ENCODE peak calls at places on chromosomes 11 and 22, in eight cellular contexts. W is HCT116, P is cardiac muscle cell, Q is lower lobe of right lung, O is MM.1S, K is mammary epithelial cell, S is hepatocyte, Z is fibroblast of lung. T is an unnamed sample.

GRCh38 chr11:12280838-12281565 is 96.4 kb upstream of the PARVA start:
- DNase-seq in S (no peak), Q (no peak), Z (no peak), K (no peak), O (no peak), P (no peak), W (no peak), T (peak; percentile 41)

GRCh38 chr22:39519681-39520053 is 695 bp upstream of the ATF4 start:
- DNase-seq in P (peak; percentile 74), Q (no peak), W (no peak), K (peak; percentile 64), O (peak; percentile 48), S (peak; percentile 82), Z (peak; percentile 58), T (no peak)

GRCh38 chr22:37860796-37861421 is 11.7 kb downstream of the EIF3L start:
- DNase-seq in P (no peak), W (no peak), Z (no peak), Q (no peak), O (no peak), S (no peak), K (no peak), T (no peak)

GRCh38 chr11:113278925-113279324 is 35.5 kb upstream of the TTC12 start:
- DNase-seq in S (no peak), P (no peak), Z (no peak), K (no peak), W (no peak), Q (no peak), O (no peak), T (peak; percentile 9)

GRCh38 chr11:106378513-106379179 is 301.2 kb downstream of the AASDHPPT start:
- DNase-seq in Q (no peak), S (no peak), P (no peak), K (no peak), W (no peak), Z (no peak), O (no peak), T (no peak)

GRCh38 chr11:72568861-72569260 is 105.4 kb downstream of the PDE2A start:
- DNase-seq in K (peak; percentile 48), Q (no peak), P (no peak), S (no peak), W (no peak), O (no peak), Z (peak; percentile 9), T (peak; percentile 22)

GRCh38 chr22:32205974-32206773 is 1.3 kb upstream of the RFPL2 start:
- DNase-seq in K (no peak), W (no peak), Z (no peak), P (no peak), Q (no peak), S (no peak), O (no peak), T (peak; percentile 80)

GRCh38 chr22:38984224-38984623 is 2.1 kb downstream of the APOBEC3B start:
- DNase-seq in Q (no peak), O (peak; percentile 54), Z (no peak), S (no peak), W (no peak), K (no peak), P (no peak), T (no peak)

GRCh38 chr11:46597609-46598219 is 3.9 kb upstream of the AMBRA1 start:
- DNase-seq in O (no peak), K (no peak), W (no peak), S (no peak), Q (no peak), P (no peak), Z (no peak), T (no peak)

DNA sequence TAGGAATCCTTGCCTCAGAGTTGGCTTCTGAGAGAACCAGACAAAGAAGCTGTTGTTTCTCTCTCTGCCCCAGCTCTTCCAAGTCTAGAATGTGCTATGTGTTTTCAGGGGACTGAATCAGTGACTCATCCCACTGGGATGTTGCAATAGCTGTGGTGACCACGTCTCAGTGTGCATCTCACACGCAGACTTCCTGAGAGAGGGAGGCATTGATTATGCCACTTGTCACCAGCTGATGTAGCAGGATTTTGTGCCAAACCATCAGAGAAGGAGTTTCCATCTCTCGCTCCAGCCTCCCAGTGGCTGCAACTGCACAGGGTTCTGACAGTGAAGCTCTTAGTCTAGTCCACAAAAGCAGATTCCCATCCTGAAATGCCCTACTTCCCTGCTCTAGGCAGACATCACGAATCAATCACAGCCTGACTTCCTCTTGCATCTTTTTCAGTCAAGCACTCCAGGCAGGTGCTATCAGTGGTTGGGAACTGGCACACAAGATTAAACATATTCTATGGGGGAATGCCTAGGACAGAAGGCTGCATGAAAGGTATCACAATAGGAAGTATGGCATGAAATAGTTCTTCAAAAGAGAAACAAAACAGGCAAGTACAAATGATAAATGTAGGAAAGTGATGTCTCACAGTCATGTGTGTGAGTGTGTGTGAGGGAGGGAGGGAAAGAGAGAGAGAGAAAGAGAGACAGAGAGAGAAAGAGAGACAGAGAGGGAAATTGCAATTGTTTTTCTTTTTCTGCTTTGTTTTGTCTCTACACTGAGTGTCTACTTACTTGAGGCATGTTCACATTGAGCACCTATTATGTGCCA is 456.0 kb downstream of the MIAT start:
- DNase-seq in K (peak; percentile 95), S (peak; percentile 80), Z (peak; percentile 82), O (no peak), P (no peak), Q (no peak), W (peak; percentile 95), T (no peak)
- TF ChIP-seq CTCF in K (no peak), S (no peak), Z (no peak), O (no peak), P (no peak), Q (no peak), W (no peak), T (no peak)

GRCh38 chr11:9528573-9529332 is 44.7 kb upstream of the WEE1 start:
- DNase-seq in P (peak; percentile 23), S (no peak), O (no peak), Q (no peak), Z (no peak), K (no peak), W (no peak), T (no peak)

GRCh38 chr11:9529333-9529648 is 44.2 kb upstream of the WEE1 start:
- DNase-seq in Q (peak; percentile 49), P (peak; percentile 44), W (no peak), O (no peak), Z (peak; percentile 37), K (no peak), S (no peak), T (peak; percentile 60)

GRCh38 chr11:9530901-9531625 is 42.4 kb upstream of the WEE1 start:
- DNase-seq in P (no peak), S (no peak), O (no peak), K (no peak), Q (peak; percentile 54), Z (no peak), W (no peak), T (peak; percentile 62)

GRCh38 chr11:9528141-9528511 is 45.3 kb upstream of the WEE1 start:
- DNase-seq in Z (no peak), Q (no peak), W (no peak), S (no peak), P (no peak), O (no peak), K (no peak), T (no peak)

GRCh38 chr11:9530020-9530628 is 43.3 kb upstream of the WEE1 start:
- DNase-seq in Q (no peak), S (no peak), K (no peak), W (no peak), O (no peak), Z (no peak), P (peak; percentile 32), T (no peak)
- H3K4me1 ChIP-seq in Q (peaks cover 26% of the 10 kb centered on the region), S (peaks cover 44% of the 10 kb centered on the region), K (peaks cover 10% of the 10 kb centered on the region), W (peaks cover 32% of the 10 kb centered on the region), O (no peaks in the 10 kb centered on the region), Z (peaks cover 13% of the 10 kb centered on the region), P (peaks cover 41% of the 10 kb centered on the region), T (no peaks in the 10 kb centered on the region)

DNA sequence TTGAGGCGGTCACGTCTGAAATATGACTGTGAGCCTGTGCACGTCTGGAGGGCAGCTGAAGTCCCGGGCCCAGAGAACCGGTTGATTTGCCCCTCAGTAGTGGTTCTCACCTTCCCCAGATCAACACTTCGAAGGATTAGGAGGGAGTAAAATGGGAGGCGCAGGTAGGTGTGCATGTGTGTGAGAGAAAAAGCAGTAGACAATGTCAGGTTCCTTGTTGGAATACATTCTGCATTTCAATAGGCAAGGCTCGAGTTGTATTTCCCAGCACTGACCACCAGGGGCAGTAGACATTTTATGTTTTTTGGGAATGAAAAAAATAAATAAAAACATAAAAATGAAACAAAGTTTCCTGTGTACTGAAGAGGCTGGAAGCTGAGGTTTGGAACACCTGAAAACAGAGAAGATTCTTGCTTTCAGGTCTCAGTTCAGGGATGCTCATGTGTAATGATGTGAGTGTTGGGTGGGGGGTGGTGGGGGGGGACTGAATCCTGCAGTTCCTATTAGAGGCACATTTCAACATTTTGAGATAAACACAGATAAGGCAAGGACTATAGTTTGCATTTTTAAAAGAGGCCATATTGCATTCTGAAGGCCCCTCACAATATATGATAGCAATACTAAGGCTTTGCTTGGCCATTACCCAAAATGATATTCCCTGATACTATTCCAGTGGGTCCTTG is 333.9 kb downstream of the CADM1 start:
- DNase-seq in P (peak; percentile 55), W (no peak), O (peak; percentile 30), K (no peak), Z (peak; percentile 49), S (peak; percentile 57), Q (no peak), T (peak; percentile 75)
- TF ChIP-seq CTCF in P (peak; percentile 66), W (peak; percentile 67), O (peak; percentile 76), K (peak; percentile 78), Z (peak; percentile 87), S (peak; percentile 67), Q (peak; percentile 73), T (peak; percentile 88)

DNA sequence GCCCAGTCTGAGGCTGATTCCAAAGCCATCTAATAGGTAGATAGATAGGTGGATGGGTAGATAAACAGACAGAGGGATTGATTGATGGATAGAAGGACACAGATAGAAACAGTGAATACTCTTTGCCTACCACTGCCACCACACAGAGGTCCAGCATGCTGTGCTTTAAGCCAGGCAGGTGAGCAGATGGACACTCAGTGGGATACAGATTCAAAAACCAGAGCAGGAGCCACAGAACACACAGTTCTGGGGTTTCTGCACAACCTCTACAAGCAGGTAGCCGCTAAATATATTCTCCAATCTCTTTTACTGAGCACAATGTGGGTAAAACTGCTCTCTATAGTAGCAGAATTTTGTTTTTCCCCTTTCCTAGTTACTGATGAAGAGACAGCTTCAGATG is 20.5 kb upstream of the JHY start:
- DNase-seq in O (no peak), Z (no peak), P (no peak), K (no peak), Q (no peak), W (no peak), S (no peak), T (no peak)
- H3K4me1 ChIP-seq in O (no peaks in the 10 kb centered on the region), Z (no peaks in the 10 kb centered on the region), P (no peaks in the 10 kb centered on the region), K (peaks cover 13% of the 10 kb centered on the region), Q (no peaks in the 10 kb centered on the region), W (peaks cover 11% of the 10 kb centered on the region), S (no peaks in the 10 kb centered on the region), T (no peaks in the 10 kb centered on the region)

GRCh38 chr11:407651-408080 is 7.1 kb downstream of the SIGIRR start:
- DNase-seq in O (no peak), Q (no peak), K (no peak), P (no peak), S (no peak), Z (no peak), W (no peak), T (no peak)
- TF ChIP-seq CTCF in O (no peak), Q (no peak), K (no peak), P (no peak), S (no peak), Z (no peak), W (no peak), T (no peak)

GRCh38 chr11:109302591-109303334 is 119.2 kb upstream of the C11orf87 start:
- DNase-seq in K (no peak), Z (no peak), Q (no peak), P (no peak), S (no peak), O (no peak), W (no peak), T (no peak)
- H3K4me1 ChIP-seq in K (peaks cover 11% of the 10 kb centered on the region), Z (no peaks in the 10 kb centered on the region), Q (no peaks in the 10 kb centered on the region), P (no peaks in the 10 kb centered on the region), S (no peaks in the 10 kb centered on the region), O (no peaks in the 10 kb centered on the region), W (peaks cover 12% of the 10 kb centered on the region), T (no peaks in the 10 kb centered on the region)